ENCODE peak calls at places on chromosome 18, in five cellular contexts. W is pancreas, N is stomach, L is epithelial cell of esophagus, H is upper lobe of right lung. C is an unnamed sample.

GRCh38 chr18:75075016-75075305 is 134.0 kb downstream of the PTGR3 start:
- DNase-seq in W (no peak), N (no peak), L (no peak), H (no peak), C (no peak)

GRCh38 chr18:63074987-63075404 is 244.6 kb downstream of the BCL2 start:
- DNase-seq in W (peak), N (peak), L (peak), H (peak), C (no peak)

GRCh38 chr18:70195852-70196434 is 9.5 kb downstream of the RTTN start:
- DNase-seq in W (no peak), N (no peak), L (peak), H (no peak), C (peak)

GRCh38 chr18:53148056-53148574 is 808.1 kb downstream of the DCC start:
- DNase-seq in W (no peak), N (no peak), L (no peak), H (no peak), C (no peak)

GRCh38 chr18:61735564-61736102 is 157.2 kb downstream of the RNF152 start:
- DNase-seq in W (peak), N (no peak), L (no peak), H (no peak), C (no peak)

GRCh38 chr18:62329676-62330454 is 4.8 kb downstream of the TNFRSF11A start:
- DNase-seq in W (peak), N (peak), L (peak), H (no peak), C (peak)

GRCh38 chr18:23135679-23136325 is 517 bp downstream of the CABLES1 start:
- DNase-seq in W (peak), N (peak), L (peak), H (peak), C (peak)

GRCh38 chr18:38811209-38811608 is 1245.6 kb upstream of the CELF4 start:
- DNase-seq in W (no peak), N (no peak), L (no peak), H (no peak), C (no peak)

GRCh38 chr18:46469186-46469915 is 187.7 kb downstream of the LOXHD1 start:
- DNase-seq in W (no peak), N (no peak), L (peak), H (no peak), C (peak)

GRCh38 chr18:35267809-35268208 is 22.2 kb downstream of the ZSCAN30 start:
- DNase-seq in W (peak), N (no peak), L (no peak), H (peak), C (no peak)

GRCh38 chr18:69882965-69883668 is 64.6 kb downstream of the CD226 start:
- DNase-seq in W (no peak), N (no peak), L (no peak), H (no peak), C (no peak)

GRCh38 chr18:71028285-71028762 is 739.5 kb downstream of the SOCS6 start:
- DNase-seq in W (no peak), N (no peak), L (no peak), H (no peak), C (no peak)

GRCh38 chr18:62420513-62421209 is 95.6 kb downstream of the TNFRSF11A start:
- DNase-seq in W (no peak), N (peak), L (peak), H (no peak), C (peak)

GRCh38 chr18:54360406-54360805 is 2.7 kb downstream of the C18orf54 start:
- DNase-seq in W (no peak), N (no peak), L (no peak), H (no peak), C (no peak)

GRCh38 chr18:28338316-28338715 is 161.4 kb upstream of the CDH2 start:
- DNase-seq in W (no peak), N (no peak), L (no peak), H (no peak), C (no peak)

GRCh38 chr18:28115149-28115550 is 61.8 kb downstream of the CDH2 start:
- DNase-seq in W (no peak), N (no peak), L (peak), H (no peak), C (peak)

GRCh38 chr18:54381640-54382039 is 23.9 kb downstream of the C18orf54 start:
- DNase-seq in W (no peak), N (no peak), L (no peak), H (no peak), C (no peak)

GRCh38 chr18:48274301-48274700 is 134.9 kb downstream of the ZBTB7C start:
- DNase-seq in W (no peak), N (no peak), L (no peak), H (no peak), C (no peak)

GRCh38 chr18:40984856-40985255 is 970.2 kb upstream of the PIK3C3 start:
- DNase-seq in W (no peak), N (no peak), L (peak), H (no peak), C (peak)

GRCh38 chr18:23387265-23387664 is 65.8 kb upstream of the RIOK3 start:
- DNase-seq in W (no peak), N (no peak), L (no peak), H (no peak), C (no peak)

GRCh38 chr18:23069481-23069880 is 65.8 kb upstream of the CABLES1 start:
- DNase-seq in W (no peak), N (no peak), L (no peak), H (no peak), C (no peak)

GRCh38 chr18:54938506-54938905 is 20.8 kb downstream of the CCDC68 start:
- DNase-seq in W (no peak), N (no peak), L (no peak), H (no peak), C (no peak)

GRCh38 chr18:8942021-8942908 is 160.2 kb upstream of the NDUFV2 start:
- DNase-seq in W (no peak), N (no peak), L (no peak), H (no peak), C (no peak)

GRCh38 chr18:36440614-36441013 is 143.1 kb downstream of the FHOD3 start:
- DNase-seq in W (no peak), N (no peak), L (no peak), H (no peak), C (no peak)

GRCh38 chr18:44465337-44465736 is 215.4 kb upstream of the SETBP1 start:
- DNase-seq in W (no peak), N (no peak), L (no peak), H (no peak), C (no peak)

GRCh38 chr18:35923939-35924338 is 48.5 kb upstream of the RMP24 start:
- DNase-seq in W (no peak), N (no peak), L (no peak), H (no peak), C (no peak)

GRCh38 chr18:36130039-36130831 is 536 bp downstream of the ELP2 start:
- DNase-seq in W (no peak), N (no peak), L (peak), H (no peak), C (no peak)

GRCh38 chr18:905948-906415 is 1.3 kb downstream of the ADCYAP1 start:
- DNase-seq in W (peak), N (no peak), L (no peak), H (no peak), C (no peak)

GRCh38 chr18:13370995-13371625 is 152.6 kb downstream of the LDLRAD4 start:
- DNase-seq in W (no peak), N (no peak), L (no peak), H (no peak), C (no peak)

GRCh38 chr18:63040788-63041410 is 278.7 kb downstream of the BCL2 start:
- DNase-seq in W (no peak), N (no peak), L (no peak), H (no peak), C (no peak)

GRCh38 chr18:59051470-59052165 is 88.1 kb upstream of the SEC11C start:
- DNase-seq in W (peak), N (no peak), L (no peak), H (no peak), C (peak)

GRCh38 chr18:72867721-72868665 is at the start of gene NETO1:
- DNase-seq in W (no peak), N (no peak), L (peak), H (no peak), C (no peak)

GRCh38 chr18:50424877-50425690 is 50.2 kb downstream of the SKA1 start:
- DNase-seq in W (peak), N (peak), L (peak), H (no peak), C (no peak)

DNA sequence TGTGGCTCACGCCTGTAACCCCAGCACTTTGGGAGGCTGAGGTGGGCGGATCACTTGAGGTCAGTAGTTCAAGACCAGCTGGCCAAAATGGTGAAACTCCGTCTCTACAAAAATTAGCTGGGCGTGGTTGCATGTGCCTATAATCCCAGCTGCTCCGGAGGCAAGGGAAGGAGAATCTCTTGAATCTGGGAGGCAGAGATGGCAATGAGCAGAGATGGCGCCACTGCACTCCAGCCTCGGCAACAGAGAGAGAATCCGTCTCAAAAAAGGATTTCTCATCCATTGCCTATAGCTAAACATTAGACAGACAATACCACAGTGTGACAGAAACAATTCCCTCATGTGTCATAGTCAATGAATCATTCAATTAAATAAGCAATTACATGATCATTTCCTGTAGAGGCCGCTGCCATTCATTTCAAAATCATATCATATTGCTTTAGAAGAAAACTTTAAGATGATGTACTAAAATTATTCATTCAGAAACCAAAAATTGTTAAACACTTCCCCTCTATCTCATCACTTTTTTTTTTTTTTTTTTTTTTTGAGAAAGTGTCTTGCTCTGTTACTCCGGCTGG is 69.5 kb upstream of the TGIF1 start:
- DNase-seq in W (no peak), N (no peak), L (peak), H (no peak), C (peak)
- TF ChIP-seq CTCF in W (no peak), N (no peak), L (no peak), H (peak), C (peak)

GRCh38 chr18:49335677-49336076 is 124.8 kb downstream of the DYM start:
- DNase-seq in W (no peak), N (no peak), L (no peak), H (no peak), C (no peak)
- TF ChIP-seq CTCF in W (no peak), N (no peak), L (no peak), H (no peak), C (no peak)

GRCh38 chr18:12307251-12307736 is 747 bp upstream of the TUBB6 start:
- DNase-seq in W (no peak), N (no peak), L (peak), H (no peak), C (peak)
- TF ChIP-seq CTCF in W (no peak), N (no peak), L (peak), H (no peak), C (no peak)

GRCh38 chr18:56575819-56576663 is 62.4 kb downstream of the TXNL1 start:
- DNase-seq in W (no peak), N (no peak), L (peak), H (no peak), C (peak)
- TF ChIP-seq CTCF in W (peak), N (no peak), L (peak), H (peak), C (peak)

DNA sequence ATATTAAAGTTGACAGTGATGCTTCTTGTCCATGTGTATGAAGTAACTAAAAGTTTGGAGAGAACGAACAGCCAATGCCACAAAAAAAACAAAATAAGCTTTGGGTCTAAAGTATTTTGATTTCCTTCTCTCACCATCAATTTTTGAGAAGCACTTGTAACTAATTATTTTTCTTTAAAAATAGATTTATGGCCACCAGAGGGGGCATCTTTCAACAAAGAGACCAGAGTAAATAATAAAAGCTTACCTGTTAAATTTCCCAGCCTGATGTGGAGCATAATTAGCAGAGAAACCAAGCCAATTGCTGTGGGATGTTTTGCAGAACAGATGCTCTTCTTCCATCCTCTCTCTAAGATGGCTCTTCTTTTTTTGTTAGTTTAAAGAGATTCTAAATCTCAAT is 29.0 kb downstream of the LINC00305 start:
- DNase-seq in W (no peak), N (no peak), L (peak), H (no peak), C (peak)
- TF ChIP-seq CTCF in W (no peak), N (no peak), L (no peak), H (peak), C (peak)

GRCh38 chr18:12309683-12310198 is 1.7 kb downstream of the TUBB6 start:
- DNase-seq in W (no peak), N (no peak), L (peak), H (no peak), C (peak)

GRCh38 chr18:12306752-12307151 is 1.3 kb upstream of the TUBB6 start:
- DNase-seq in W (no peak), N (no peak), L (no peak), H (no peak), C (no peak)

GRCh38 chr18:12308386-12309100 is 502 bp downstream of the TUBB6 start:
- DNase-seq in W (peak), N (peak), L (peak), H (peak), C (peak)

GRCh38 chr18:12305930-12306629 is 2.0 kb upstream of the TUBB6 start:
- DNase-seq in W (no peak), N (no peak), L (no peak), H (no peak), C (no peak)

GRCh38 chr18:12307871-12308385 is at the start of gene TUBB6:
- DNase-seq in W (peak), N (peak), L (peak), H (peak), C (peak)
- TF ChIP-seq CTCF in W (no peak), N (no peak), L (no peak), H (no peak), C (no peak)

GRCh38 chr18:7196421-7196820 is 34.5 kb upstream of the LRRC30 start:
- DNase-seq in W (no peak), N (no peak), L (peak), H (no peak), C (peak)
- TF ChIP-seq CTCF in W (no peak), N (no peak), L (peak), H (no peak), C (no peak)

GRCh38 chr18:79448621-79449020 is 52.9 kb downstream of the NFATC1 start:
- DNase-seq in W (no peak), N (no peak), L (no peak), H (no peak), C (no peak)
- TF ChIP-seq CTCF in W (no peak), N (no peak), L (no peak), H (no peak), C (no peak)

DNA sequence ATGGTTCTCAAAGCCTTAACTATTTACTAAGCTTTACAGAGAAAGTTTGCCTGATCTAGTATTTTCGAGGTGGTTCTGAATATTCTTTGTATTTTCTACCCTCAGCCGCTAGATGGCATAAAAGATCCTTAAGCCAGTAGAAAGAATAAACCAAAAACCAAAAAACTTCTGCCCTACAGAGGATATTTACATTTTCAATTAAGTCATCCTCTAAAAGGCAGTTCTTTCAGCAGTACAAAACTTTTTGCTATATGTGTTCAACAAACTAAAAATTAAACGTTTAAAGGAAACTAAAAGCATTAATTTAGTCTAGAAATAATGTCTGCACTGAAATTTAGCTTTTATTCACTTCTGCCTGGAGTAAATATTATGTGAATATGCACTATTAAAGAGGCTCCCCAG is 297.5 kb downstream of the PIEZO2 start:
- DNase-seq in W (no peak), N (no peak), L (peak), H (no peak), C (peak)
- TF ChIP-seq CTCF in W (peak), N (no peak), L (peak), H (peak), C (peak)

GRCh38 chr18:32243358-32243757 is 53.5 kb downstream of the MEP1B start:
- DNase-seq in W (no peak), N (no peak), L (no peak), H (no peak), C (no peak)

GRCh38 chr18:32242395-32242794 is 52.6 kb downstream of the MEP1B start:
- DNase-seq in W (no peak), N (no peak), L (no peak), H (no peak), C (no peak)

GRCh38 chr18:32237024-32237423 is 47.2 kb downstream of the MEP1B start:
- DNase-seq in W (no peak), N (no peak), L (peak), H (no peak), C (peak)

GRCh38 chr18:32238635-32239268 is 48.9 kb downstream of the MEP1B start:
- DNase-seq in W (no peak), N (no peak), L (no peak), H (no peak), C (no peak)
- TF ChIP-seq CTCF in W (no peak), N (no peak), L (no peak), H (no peak), C (no peak)

C was measured in MCF 10A.